ENCODE peak calls at places on chromosome 21, in six cellular contexts. Y, H, B, A, I and R are unnamed samples.

GRCh38 chr21:45598109-45598508 is 45.4 kb upstream of the PCBP3 start:
- DNase-seq in Y (peak; percentile 44), H (no peak), B (peak; percentile 8), A (no peak), I (no peak), R (no peak)

GRCh38 chr21:40335689-40336088 is 468.5 kb downstream of the PCP4 start:
- DNase-seq in Y (no peak), H (no peak), B (no peak), A (no peak), I (no peak), R (no peak)

GRCh38 chr21:29419422-29419821 is 120.7 kb downstream of the BACH1 start:
- DNase-seq in Y (no peak), H (no peak), B (no peak), A (no peak), I (no peak), R (no peak)

GRCh38 chr21:45004481-45005263 is 64.8 kb downstream of the SLX9 start:
- DNase-seq in Y (no peak), H (no peak), B (no peak), A (peak; percentile 58), I (no peak), R (no peak)

GRCh38 chr21:45224189-45224938 is 63.3 kb downstream of the POFUT2 start:
- DNase-seq in Y (no peak), H (no peak), B (peak; percentile 83), A (no peak), I (no peak), R (no peak)

GRCh38 chr21:45830720-45831366 is 150.7 kb upstream of the COL6A1 start:
- DNase-seq in Y (peak; percentile 57), H (no peak), B (no peak), A (no peak), I (no peak), R (no peak)

GRCh38 chr21:44428281-44428942 is 26.9 kb upstream of the LRRC3 start:
- DNase-seq in Y (no peak), H (no peak), B (peak; percentile 74), A (no peak), I (no peak), R (peak; percentile 26)

GRCh38 chr21:14452031-14452778 is 69.3 kb upstream of the HSPA13 start:
- DNase-seq in Y (no peak), H (no peak), B (no peak), A (no peak), I (no peak), R (peak; percentile 61)

GRCh38 chr21:34614443-34614692 is 545 bp downstream of the RCAN1 start:
- DNase-seq in Y (no peak), H (no peak), B (no peak), A (no peak), I (no peak), R (no peak)

GRCh38 chr21:35005077-35005476 is 44.0 kb downstream of the RUNX1 start:
- DNase-seq in Y (no peak), H (no peak), B (no peak), A (no peak), I (no peak), R (no peak)

GRCh38 chr21:9760398-9761074 is 760.8 kb upstream of the TPTE start:
- DNase-seq in Y (no peak), H (no peak), B (no peak), A (no peak), I (no peak), R (no peak)

GRCh38 chr21:34690041-34690792 is 21.4 kb downstream of the CLIC6 start:
- DNase-seq in Y (no peak), H (no peak), B (no peak), A (no peak), I (no peak), R (no peak)

GRCh38 chr21:46097826-46098286 is at the start of gene COL6A2:
- DNase-seq in Y (peak; percentile 81), H (peak; percentile 84), B (peak; percentile 60), A (peak; percentile 83), I (peak; percentile 25), R (no peak)

GRCh38 chr21:34534522-34534921 is 22.5 kb upstream of the KCNE1 start:
- DNase-seq in Y (no peak), H (no peak), B (no peak), A (no peak), I (no peak), R (peak; percentile 23)

GRCh38 chr21:20570824-20571232 is 427.4 kb upstream of the NCAM2 start:
- DNase-seq in Y (no peak), H (peak; percentile 78), B (no peak), A (no peak), I (no peak), R (no peak)

GRCh38 chr21:21383126-21383525 is 384.9 kb downstream of the NCAM2 start:
- DNase-seq in Y (no peak), H (no peak), B (no peak), A (no peak), I (no peak), R (no peak)

GRCh38 chr21:36320421-36321324 is 676 bp downstream of the MORC3 start:
- DNase-seq in Y (peak; percentile 84), H (no peak), B (no peak), A (peak; percentile 81), I (peak; percentile 66), R (peak; percentile 93)

GRCh38 chr21:34983680-34984086 is 65.4 kb downstream of the RUNX1 start:
- DNase-seq in Y (no peak), H (no peak), B (peak; percentile 68), A (no peak), I (no peak), R (peak; percentile 25)

GRCh38 chr21:31576428-31576827 is 83.1 kb upstream of the SOD1 start:
- DNase-seq in Y (no peak), H (no peak), B (no peak), A (no peak), I (no peak), R (peak; percentile 14)

GRCh38 chr21:45551816-45552695 is 9.8 kb upstream of the SLC19A1 start:
- DNase-seq in Y (peak; percentile 75), H (no peak), B (peak; percentile 35), A (no peak), I (no peak), R (no peak)

GRCh38 chr21:46092026-46092764 is 5.7 kb upstream of the COL6A2 start:
- DNase-seq in Y (no peak), H (no peak), B (no peak), A (peak; percentile 97), I (no peak), R (no peak)

GRCh38 chr21:46295996-46296752 is 10.0 kb downstream of the YBEY start:
- DNase-seq in Y (peak; percentile 95), H (no peak), B (peak; percentile 69), A (peak; percentile 80), I (no peak), R (peak; percentile 82)

GRCh38 chr21:34726627-34727337 is 58.0 kb downstream of the CLIC6 start:
- DNase-seq in Y (no peak), H (no peak), B (no peak), A (no peak), I (no peak), R (peak; percentile 35)

GRCh38 chr21:45423201-45423955 is 18.4 kb downstream of the COL18A1 start:
- DNase-seq in Y (no peak), H (no peak), B (peak; percentile 23), A (no peak), I (no peak), R (no peak)

DNA sequence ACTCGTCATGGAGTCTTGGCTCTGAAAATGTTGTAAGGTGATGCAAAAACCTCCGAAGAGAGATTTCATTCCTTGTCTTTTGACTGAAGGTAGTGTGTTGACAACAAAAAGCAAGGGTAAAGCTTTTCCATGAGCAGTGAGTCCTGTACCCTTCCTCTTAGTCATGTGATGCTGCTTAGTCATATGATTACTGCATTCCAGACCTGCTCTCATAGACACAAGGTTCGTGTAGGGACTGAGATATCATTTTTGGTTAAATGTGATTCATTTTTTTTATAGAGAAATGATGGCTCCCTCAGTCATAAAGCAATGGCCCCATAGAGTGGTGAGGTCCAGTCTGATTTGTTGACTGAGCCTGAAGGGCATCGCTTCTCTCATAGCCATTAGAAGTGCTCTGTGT is 9.2 kb downstream of the KCNJ6 start:
- DNase-seq in Y (no peak), H (no peak), B (no peak), A (no peak), I (no peak), R (no peak)
- H3K27me3 ChIP-seq in Y (peaks cover 19% of the 10 kb centered on the region), H (peaks cover 9% of the 10 kb centered on the region), B (peaks cover 4% of the 10 kb centered on the region), A (no peaks in the 10 kb centered on the region), I (no peaks in the 10 kb centered on the region), R (no peaks in the 10 kb centered on the region)

GRCh38 chr21:42039470-42039901 is 29.3 kb upstream of the ZBTB21 start:
- DNase-seq in Y (no peak), H (no peak), B (no peak), A (no peak), I (peak; percentile 44), R (no peak)
- H3K27ac ChIP-seq in Y (no peak overlapping the region), H (no peak overlapping the region), B (no peak overlapping the region), A (peak overlapping the region; percentile 67), I (no peak overlapping the region), R (peak overlapping the region; percentile 40)

GRCh38 chr21:33022489-33022827 is 3.3 kb upstream of the OLIG2 start:
- DNase-seq in Y (no peak), H (no peak), B (no peak), A (no peak), I (no peak), R (no peak)
- H3K9me3 ChIP-seq in Y (no peaks in the 10 kb centered on the region), H (no peaks in the 10 kb centered on the region), B (no peaks in the 10 kb centered on the region), A (no peaks in the 10 kb centered on the region), I (no peaks in the 10 kb centered on the region), R (no peaks in the 10 kb centered on the region)

DNA sequence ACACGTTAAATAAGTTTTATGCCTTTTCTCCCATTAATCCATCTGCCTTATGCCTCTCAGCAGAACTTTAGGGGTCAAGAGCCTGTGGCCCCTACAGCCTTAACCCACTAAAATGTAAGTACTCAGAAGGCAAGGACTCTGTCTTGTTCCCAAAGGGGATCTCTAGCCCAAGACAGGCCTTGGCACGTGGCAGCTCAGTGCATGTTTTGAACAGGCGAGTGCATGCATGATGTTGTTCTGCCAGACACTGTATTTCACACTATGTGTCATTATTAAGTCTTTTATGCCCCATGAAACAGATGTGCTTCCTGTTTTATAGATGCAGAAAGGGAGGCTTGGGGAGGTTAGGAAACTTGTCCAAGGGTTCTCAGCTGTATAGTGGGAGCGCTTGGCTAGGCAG is 102.8 kb downstream of the ETS2 start:
- DNase-seq in Y (no peak), H (no peak), B (no peak), A (no peak), I (no peak), R (no peak)
- H3K27me3 ChIP-seq in Y (no peaks in the 10 kb centered on the region), H (peaks cover 22% of the 10 kb centered on the region), B (no peaks in the 10 kb centered on the region), A (no peaks in the 10 kb centered on the region), I (no peaks in the 10 kb centered on the region), R (peaks cover 4% of the 10 kb centered on the region)

GRCh38 chr21:26546698-26547097 is 26.4 kb downstream of the CYYR1 start:
- DNase-seq in Y (no peak), H (no peak), B (no peak), A (peak; percentile 63), I (no peak), R (no peak)
- H3K27ac ChIP-seq in Y (peak overlapping the region; percentile 23), H (no peak overlapping the region), B (no peak overlapping the region), A (no peak overlapping the region), I (no peak overlapping the region), R (no peak overlapping the region)

DNA sequence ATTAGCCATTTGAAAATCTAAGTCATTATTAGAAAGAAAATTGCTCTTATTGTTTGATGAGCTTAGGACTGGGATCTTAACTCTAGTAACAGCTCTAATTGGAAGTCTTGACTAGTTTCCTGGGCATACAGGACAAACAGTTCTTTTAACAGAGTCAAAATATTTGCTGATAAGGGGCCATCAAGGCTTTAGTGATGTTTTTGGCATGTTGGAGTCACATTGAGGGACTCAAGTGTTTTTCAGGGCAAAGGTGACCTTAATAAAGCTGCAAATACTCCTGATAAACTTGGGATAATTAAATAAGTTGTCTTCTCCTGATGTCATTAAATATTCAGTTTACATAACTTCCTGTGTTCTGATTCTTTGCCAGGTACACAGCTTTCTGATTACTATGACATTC is 6.5 kb upstream of the KRTAP19-7 start:
- DNase-seq in Y (no peak), H (no peak), B (no peak), A (no peak), I (no peak), R (no peak)
- H3K9me3 ChIP-seq in Y (no peaks in the 10 kb centered on the region), H (no peaks in the 10 kb centered on the region), B (no peaks in the 10 kb centered on the region), A (no peaks in the 10 kb centered on the region), I (no peaks in the 10 kb centered on the region), R (no peaks in the 10 kb centered on the region)